ENCODE peak calls at places on chromosome 13, in six cellular contexts. D is GM12878, S is H1, K is HCT116, M is HepG2, H is SK-N-SH. P is an unnamed sample.

GRCh38 chr13:59906413-59907027 is 257.2 kb downstream of the DIAPH3 start:
- DNase-seq in D (no peak), S (no peak), K (peak; percentile 4), M (peak; percentile 1), H (peak; percentile 27), P (peak; percentile 2)

GRCh38 chr13:25811506-25811905 is 240.3 kb downstream of the SHISA2 start:
- DNase-seq in D (no peak), S (no peak), K (no peak), M (no peak), H (no peak), P (no peak)

GRCh38 chr13:41658057-41658642 is 200.8 kb downstream of the RGCC start:
- DNase-seq in D (no peak), S (no peak), K (no peak), M (no peak), H (no peak), P (no peak)

GRCh38 chr13:21608961-21609360 is 5.0 kb upstream of the MICU2 start:
- DNase-seq in D (no peak), S (no peak), K (no peak), M (no peak), H (no peak), P (no peak)

GRCh38 chr13:58919551-58919950 is 1244.2 kb downstream of the DIAPH3 start:
- DNase-seq in D (no peak), S (no peak), K (no peak), M (no peak), H (no peak), P (no peak)

GRCh38 chr13:50129065-50129922 is 114.0 kb downstream of the KCNRG start:
- DNase-seq in D (no peak), S (peak; percentile 65), K (no peak), M (no peak), H (no peak), P (no peak)

GRCh38 chr13:51455532-51455931 is 2.7 kb upstream of the INTS6 start:
- DNase-seq in D (no peak), S (no peak), K (no peak), M (no peak), H (no peak), P (no peak)

GRCh38 chr13:40452038-40452666 is 214.3 kb downstream of the FOXO1 start:
- DNase-seq in D (no peak), S (no peak), K (no peak), M (no peak), H (no peak), P (no peak)

GRCh38 chr13:100314132-100314910 is 225.4 kb downstream of the PCCA start:
- DNase-seq in D (no peak), S (no peak), K (no peak), M (peak; percentile 96), H (no peak), P (no peak)

GRCh38 chr13:94065741-94066140 is 413.7 kb downstream of the DCT start:
- DNase-seq in D (no peak), S (no peak), K (no peak), M (no peak), H (peak; percentile 12), P (no peak)

GRCh38 chr13:20353973-20354372 is 121.9 kb upstream of the GJB6 start:
- DNase-seq in D (no peak), S (no peak), K (no peak), M (no peak), H (no peak), P (no peak)

GRCh38 chr13:49457221-49457620 is 13.1 kb downstream of the SETDB2 start:
- DNase-seq in D (no peak), S (no peak), K (no peak), M (no peak), H (no peak), P (no peak)

GRCh38 chr13:98571955-98572662 is 4.8 kb downstream of the STK24 start:
- DNase-seq in D (no peak), S (no peak), K (no peak), M (peak; percentile 39), H (peak; percentile 55), P (no peak)

GRCh38 chr13:33265607-33266006 is 19.9 kb downstream of the STARD13 start:
- DNase-seq in D (no peak), S (no peak), K (no peak), M (no peak), H (no peak), P (no peak)

GRCh38 chr13:83731113-83731512 is 151.2 kb downstream of the SLITRK1 start:
- DNase-seq in D (no peak), S (no peak), K (no peak), M (no peak), H (no peak), P (no peak)

GRCh38 chr13:112907286-112907685 is 61.7 kb upstream of the MCF2L start:
- DNase-seq in D (no peak), S (no peak), K (no peak), M (no peak), H (no peak), P (no peak)

GRCh38 chr13:112905086-112905485 is 63.9 kb upstream of the MCF2L start:
- DNase-seq in D (no peak), S (no peak), K (no peak), M (no peak), H (no peak), P (no peak)

GRCh38 chr13:112905619-112905989 is 63.4 kb upstream of the MCF2L start:
- DNase-seq in D (no peak), S (no peak), K (no peak), M (no peak), H (no peak), P (no peak)

GRCh38 chr13:112904436-112904960 is 64.5 kb upstream of the MCF2L start:
- DNase-seq in D (no peak), S (no peak), K (no peak), M (no peak), H (no peak), P (no peak)

GRCh38 chr13:112905990-112906641 is 62.9 kb upstream of the MCF2L start:
- DNase-seq in D (no peak), S (peak; percentile 67), K (no peak), M (peak; percentile 66), H (no peak), P (no peak)
- H3K4me1 ChIP-seq in D (no peaks in the 10 kb centered on the region), S (peaks cover 34% of the 10 kb centered on the region), K (peaks cover 5% of the 10 kb centered on the region), M (peaks cover 59% of the 10 kb centered on the region), H (no peaks in the 10 kb centered on the region), P (peaks cover 2% of the 10 kb centered on the region)

GRCh38 chr13:61246351-61246750 is 169.3 kb downstream of the PCDH20 start:
- DNase-seq in D (no peak), S (no peak), K (no peak), M (no peak), H (no peak), P (no peak)
- TF ChIP-seq JUND in D (no peak), S (no peak), K (no peak), M (no peak), H (no peak), P (no peak)

GRCh38 chr13:27257648-27258253 is 6.4 kb downstream of the RPL21 start:
- DNase-seq in D (no peak), S (no peak), K (no peak), M (no peak), H (no peak), P (no peak)
- H3K4me1 ChIP-seq in D (peaks cover 9% of the 10 kb centered on the region), S (peaks cover 2% of the 10 kb centered on the region), K (peaks cover 7% of the 10 kb centered on the region), M (peaks cover 50% of the 10 kb centered on the region), H (no peaks in the 10 kb centered on the region), P (no peaks in the 10 kb centered on the region)

GRCh38 chr13:29763426-29764180 is 86.8 kb downstream of the UBL3 start:
- DNase-seq in D (no peak), S (no peak), K (no peak), M (no peak), H (no peak), P (no peak)
- TF ChIP-seq JUND in D (no peak), S (no peak), K (no peak), M (no peak), H (no peak), P (no peak)